ENCODE peak calls at places on chromosomes 4 and X, in five cellular contexts. O, C, N, U and E are unnamed samples. For H3K27me3, the result is how much of the 10 kb centered on the place peaks cover.

GRCh38 chr4:7985891-7986441 is 46.3 kb upstream of the AFAP1 start:
- DNase-seq in O (no peak), C (peak), N (no peak), U (no peak), E (no peak)

GRCh38 chrX:7107968-7108480 is 39.5 kb upstream of the STS start:
- DNase-seq in O (no peak), C (no peak), N (no peak), U (no peak), E (no peak)

GRCh38 chr4:157791236-157791635 is 381.6 kb downstream of the GASK1B start:
- DNase-seq in O (no peak), C (no peak), N (no peak), U (peak), E (no peak)

GRCh38 chr4:165115301-165115700 is 2.6 kb upstream of the TMEM192 start:
- DNase-seq in O (no peak), C (no peak), N (no peak), U (no peak), E (no peak)

GRCh38 chr4:8538703-8539567 is 41.3 kb upstream of the GPR78 start:
- DNase-seq in O (no peak), C (no peak), N (peak), U (peak), E (no peak)

GRCh38 chr4:186887211-186887785 is 163.6 kb upstream of the FAT1 start:
- DNase-seq in O (peak), C (peak), N (no peak), U (peak), E (no peak)

GRCh38 chr4:17680985-17681920 is 66.8 kb downstream of the MED28 start:
- DNase-seq in O (no peak), C (no peak), N (no peak), U (no peak), E (no peak)

GRCh38 chrX:113212052-113212451 is 371.4 kb upstream of the AMOT start:
- DNase-seq in O (no peak), C (no peak), N (no peak), U (no peak), E (no peak)

GRCh38 chr4:19195696-19196095 is 1056.0 kb upstream of the SLIT2 start:
- DNase-seq in O (peak), C (no peak), N (no peak), U (no peak), E (no peak)

GRCh38 chr4:8297691-8298485 is 28.3 kb downstream of the HTRA3 start:
- DNase-seq in O (no peak), C (no peak), N (peak), U (no peak), E (peak)

GRCh38 chrX:94932278-94932965 is 1258.4 kb downstream of the FAM133A start:
- DNase-seq in O (no peak), C (peak), N (no peak), U (no peak), E (no peak)

GRCh38 chr4:94304365-94304971 is 38.2 kb downstream of the HPGDS start:
- DNase-seq in O (peak), C (peak), N (no peak), U (no peak), E (no peak)

GRCh38 chr4:173647902-173648301 is 117.9 kb upstream of the HAND2 start:
- DNase-seq in O (no peak), C (no peak), N (no peak), U (no peak), E (no peak)

GRCh38 chr4:1819284-1819683 is 26.2 kb downstream of the FGFR3 start:
- DNase-seq in O (no peak), C (no peak), N (no peak), U (no peak), E (no peak)

GRCh38 chr4:152351080-152351479 is 184.8 kb downstream of the FBXW7 start:
- DNase-seq in O (no peak), C (no peak), N (no peak), U (no peak), E (no peak)

GRCh38 chrX:19886888-19887531 is 390 bp downstream of the SH3KBP1 start:
- DNase-seq in O (peak), C (peak), N (peak), U (no peak), E (peak)

GRCh38 chrX:46626566-46626965 is 53.0 kb downstream of the CHST7 start:
- DNase-seq in O (no peak), C (no peak), N (no peak), U (no peak), E (no peak)

GRCh38 chr4:138049350-138049749 is 192.8 kb downstream of the SLC7A11 start:
- DNase-seq in O (no peak), C (no peak), N (no peak), U (peak), E (no peak)

GRCh38 chr4:24209131-24209530 is 319.3 kb upstream of the PPARGC1A start:
- DNase-seq in O (no peak), C (no peak), N (no peak), U (no peak), E (no peak)

GRCh38 chr4:147017081-147017480 is 71.4 kb upstream of the TTC29 start:
- DNase-seq in O (no peak), C (no peak), N (no peak), U (no peak), E (no peak)

GRCh38 chr4:153418581-153418980 is 47.6 kb upstream of the TMEM131L start:
- DNase-seq in O (no peak), C (no peak), N (no peak), U (no peak), E (no peak)

GRCh38 chr4:184978211-184978610 is 40.1 kb upstream of the HELT start:
- DNase-seq in O (no peak), C (no peak), N (no peak), U (no peak), E (no peak)

GRCh38 chr4:144399927-144400326 is 246.0 kb upstream of the HHIP start:
- DNase-seq in O (no peak), C (no peak), N (no peak), U (peak), E (no peak)

GRCh38 chr4:39259571-39260330 is 77.4 kb downstream of the WDR19 start:
- DNase-seq in O (no peak), C (no peak), N (no peak), U (peak), E (no peak)

GRCh38 chr4:3082915-3083515 is 8.5 kb downstream of the HTT start:
- DNase-seq in O (no peak), C (no peak), N (no peak), U (no peak), E (no peak)

GRCh38 chrX:133810925-133811324 is 174.5 kb downstream of the GPC3 start:
- DNase-seq in O (no peak), C (no peak), N (no peak), U (no peak), E (no peak)

GRCh38 chr4:155392486-155393184 is 15.9 kb upstream of the MAP9 start:
- DNase-seq in O (no peak), C (no peak), N (no peak), U (peak), E (no peak)

GRCh38 chr4:70958681-70959080 is 34.8 kb upstream of the DCK start:
- DNase-seq in O (no peak), C (no peak), N (no peak), U (peak), E (no peak)

GRCh38 chr4:5993876-5994811 is 24.1 kb downstream of the C4orf50 start:
- DNase-seq in O (no peak), C (no peak), N (peak), U (no peak), E (peak)
- H3K27me3 ChIP-seq in O (under half), C (under half), N (under half), U (under half), E (under half)

GRCh38 chrX:153486163-153486562 is 8.6 kb upstream of the BGN start:
- DNase-seq in O (no peak), C (no peak), N (no peak), U (no peak), E (no peak)

GRCh38 chrX:153490217-153490616 is 4.6 kb upstream of the BGN start:
- DNase-seq in O (no peak), C (no peak), N (no peak), U (no peak), E (no peak)

GRCh38 chrX:153485396-153486080 is 9.2 kb upstream of the BGN start:
- DNase-seq in O (no peak), C (no peak), N (no peak), U (no peak), E (peak)

GRCh38 chrX:153487590-153488071 is 7.1 kb upstream of the BGN start:
- DNase-seq in O (no peak), C (no peak), N (no peak), U (no peak), E (no peak)

DNA sequence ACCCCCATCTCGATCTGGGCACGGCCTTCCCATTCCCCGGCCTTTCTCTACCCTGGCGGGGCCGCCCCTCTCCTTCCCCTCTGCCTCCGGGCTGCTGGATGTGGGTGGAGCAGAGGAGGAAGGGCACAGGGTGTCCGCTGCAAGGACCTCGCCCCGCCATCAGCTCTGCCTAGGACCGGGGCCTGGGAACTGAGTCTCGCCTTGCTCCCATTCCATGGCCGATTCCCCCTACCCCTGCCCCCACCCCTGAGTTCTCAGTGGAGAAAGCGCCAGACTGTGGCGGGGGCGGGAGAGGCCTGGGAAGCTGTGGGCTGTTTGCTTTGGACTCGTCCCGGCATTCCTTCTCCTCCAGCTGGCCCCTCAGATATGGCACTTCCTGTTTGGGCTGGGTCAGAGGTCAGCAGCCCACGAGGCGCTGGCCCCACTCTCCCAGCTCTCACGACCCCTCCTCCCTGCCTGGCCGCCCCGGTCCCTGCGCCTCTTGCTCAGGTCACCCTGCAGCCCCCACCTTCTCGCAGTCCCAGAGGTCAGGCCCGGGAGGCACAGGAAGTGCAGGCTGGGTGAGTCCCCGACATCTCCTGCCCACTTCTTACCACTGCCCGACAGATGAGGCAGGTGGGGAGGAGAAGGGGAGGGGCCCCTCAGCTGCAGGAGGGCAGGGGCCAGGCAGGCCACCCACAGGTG is 6.4 kb upstream of the BGN start:
- DNase-seq in O (peak), C (no peak), N (no peak), U (peak), E (peak)
- TF ChIP-seq CTCF in O (no peak), C (no peak), N (no peak), U (no peak), E (no peak)

GRCh38 chrX:71067079-71067478 is 1.1 kb downstream of the SNX12 start:
- DNase-seq in O (no peak), C (no peak), N (no peak), U (no peak), E (no peak)
- H3K27ac ChIP-seq in O (no peak), C (peak), N (peak), U (peak), E (peak)

GRCh38 chr4:110624016-110624770 is 1.3 kb upstream of the PITX2 start:
- DNase-seq in O (no peak), C (no peak), N (no peak), U (no peak), E (no peak)
- H3K27me3 ChIP-seq in O (half or more), C (half or more), N (half or more), U (half or more), E (half or more)